ENCODE peak calls at places on chromosomes 16 and 17, in eight cellular contexts. O is AG10803, K is NCI-H2171 treated with DMSO at 0.1 percent for 48 hours, V is aorta, X is choroid plexus epithelial cell, B is AG20443, T is astrocyte of the spinal cord, P is tibial nerve. F is an unnamed sample.

GRCh38 chr17:17141860-17142552 is 64.1 kb downstream of the PLD6 start:
- DNase-seq in O (peak), K (no peak), V (no peak), X (peak), B (peak), T (peak), P (peak), F (no peak)

GRCh38 chr17:76868669-76869208 is 535 bp downstream of the MGAT5B start:
- DNase-seq in O (no peak), K (no peak), V (no peak), X (no peak), B (peak), T (no peak), P (no peak), F (no peak)

GRCh38 chr16:85554114-85554790 is 58.9 kb upstream of the GSE1 start:
- DNase-seq in O (peak), K (no peak), V (no peak), X (peak), B (peak), T (peak), P (peak), F (no peak)

GRCh38 chr16:55248058-55248457 is 75.9 kb upstream of the IRX6 start:
- DNase-seq in O (no peak), K (no peak), V (no peak), X (no peak), B (no peak), T (no peak), P (no peak), F (no peak)

GRCh38 chr16:73071131-73071940 is 23.4 kb upstream of the ZFHX3 start:
- DNase-seq in O (no peak), K (peak), V (peak), X (peak), B (peak), T (peak), P (no peak), F (no peak)

GRCh38 chr16:85605912-85606841 is 6.9 kb upstream of the GSE1 start:
- DNase-seq in O (no peak), K (no peak), V (no peak), X (no peak), B (no peak), T (no peak), P (no peak), F (no peak)

GRCh38 chr16:88315543-88316105 is 67.1 kb upstream of the ZNF469 start:
- DNase-seq in O (peak), K (no peak), V (peak), X (peak), B (peak), T (peak), P (no peak), F (no peak)

GRCh38 chr16:19127205-19127604 is 13.4 kb downstream of the ITPRIPL2 start:
- DNase-seq in O (no peak), K (no peak), V (no peak), X (no peak), B (no peak), T (no peak), P (no peak), F (no peak)

GRCh38 chr17:10737168-10737622 is 7.4 kb upstream of the TMEM220 start:
- DNase-seq in O (peak), K (peak), V (no peak), X (peak), B (peak), T (peak), P (peak), F (no peak)

GRCh38 chr17:54967621-54968258 is 714 bp downstream of the COX11 start:
- DNase-seq in O (peak), K (peak), V (no peak), X (peak), B (peak), T (peak), P (no peak), F (no peak)

GRCh38 chr17:57084361-57084801 is 665 bp upstream of the AKAP1 start:
- DNase-seq in O (peak), K (no peak), V (no peak), X (no peak), B (no peak), T (no peak), P (no peak), F (no peak)

GRCh38 chr16:85036398-85037049 is 8.9 kb downstream of the KIAA0513 start:
- DNase-seq in O (no peak), K (no peak), V (no peak), X (peak), B (no peak), T (no peak), P (no peak), F (no peak)

GRCh38 chr16:73054732-73055481 is 7.0 kb upstream of the ZFHX3 start:
- DNase-seq in O (peak), K (no peak), V (no peak), X (peak), B (no peak), T (peak), P (no peak), F (no peak)

GRCh38 chr16:47888142-47888541 is 267.7 kb downstream of the ABCC12 start:
- DNase-seq in O (peak), K (no peak), V (no peak), X (peak), B (peak), T (peak), P (no peak), F (no peak)

F was measured in iPS DF 19.7.